ENCODE peak calls at places on chromosome 22, in five cellular contexts. One of them, this sample, is unnamed.

GRCh38 chr22:17074648-17075002 is 10.2 kb upstream of the IL17RA start:
- DNase-seq in SJCRH30: no peak
- DNase-seq in body of pancreas: no peak
- DNase-seq in CD4-positive, alpha-beta memory T cell: no peak
- DNase-seq in stimulated activated CD8-positive, alpha-beta memory T cell treated with anti-CD3 and anti-CD28 coated beads, Interleukin-15, amount 100 ng/mL, for 4 hours: no peak
- DNase-seq in this sample: no peak

GRCh38 chr22:46064966-46065666 is 85.2 kb upstream of the PPARA start:
- DNase-seq in body of pancreas: peak; percentile 65
- DNase-seq in SJCRH30: no peak
- DNase-seq in stimulated activated CD8-positive, alpha-beta memory T cell treated with anti-CD3 and anti-CD28 coated beads, Interleukin-15, amount 100 ng/mL, for 4 hours: no peak
- DNase-seq in CD4-positive, alpha-beta memory T cell: no peak
- DNase-seq in this sample: no peak

GRCh38 chr22:38704568-38705234 is 1.0 kb upstream of the GTPBP1 start:
- DNase-seq in stimulated activated CD8-positive, alpha-beta memory T cell treated with anti-CD3 and anti-CD28 coated beads, Interleukin-15, amount 100 ng/mL, for 4 hours: no peak
- DNase-seq in SJCRH30: peak; percentile 19
- DNase-seq in CD4-positive, alpha-beta memory T cell: no peak
- DNase-seq in body of pancreas: no peak
- DNase-seq in this sample: no peak

GRCh38 chr22:36839356-36840073 is 21.3 kb upstream of the NCF4 start:
- DNase-seq in stimulated activated CD8-positive, alpha-beta memory T cell treated with anti-CD3 and anti-CD28 coated beads, Interleukin-15, amount 100 ng/mL, for 4 hours: no peak
- DNase-seq in CD4-positive, alpha-beta memory T cell: no peak
- DNase-seq in body of pancreas: no peak
- DNase-seq in SJCRH30: no peak
- DNase-seq in this sample: no peak

GRCh38 chr22:43515902-43516301 is 104.1 kb downstream of the MPPED1 start:
- DNase-seq in SJCRH30: no peak
- DNase-seq in stimulated activated CD8-positive, alpha-beta memory T cell treated with anti-CD3 and anti-CD28 coated beads, Interleukin-15, amount 100 ng/mL, for 4 hours: no peak
- DNase-seq in body of pancreas: no peak
- DNase-seq in CD4-positive, alpha-beta memory T cell: no peak
- DNase-seq in this sample: no peak

GRCh38 chr22:24421428-24421931 is 5.9 kb upstream of the ADORA2A start:
- DNase-seq in stimulated activated CD8-positive, alpha-beta memory T cell treated with anti-CD3 and anti-CD28 coated beads, Interleukin-15, amount 100 ng/mL, for 4 hours: no peak
- DNase-seq in SJCRH30: no peak
- DNase-seq in body of pancreas: no peak
- DNase-seq in CD4-positive, alpha-beta memory T cell: peak; percentile 34
- DNase-seq in this sample: no peak

GRCh38 chr22:50308597-50308935 is 1.1 kb upstream of the PLXNB2 start:
- DNase-seq in body of pancreas: peak; percentile 67
- DNase-seq in CD4-positive, alpha-beta memory T cell: no peak
- DNase-seq in stimulated activated CD8-positive, alpha-beta memory T cell treated with anti-CD3 and anti-CD28 coated beads, Interleukin-15, amount 100 ng/mL, for 4 hours: no peak
- DNase-seq in SJCRH30: peak; percentile 91
- DNase-seq in this sample: no peak

GRCh38 chr22:35135165-35135564 is 69.2 kb downstream of the ISX start:
- DNase-seq in stimulated activated CD8-positive, alpha-beta memory T cell treated with anti-CD3 and anti-CD28 coated beads, Interleukin-15, amount 100 ng/mL, for 4 hours: no peak
- DNase-seq in body of pancreas: no peak
- DNase-seq in CD4-positive, alpha-beta memory T cell: no peak
- DNase-seq in SJCRH30: no peak
- DNase-seq in this sample: no peak

GRCh38 chr22:49087163-49087562 is 740.5 kb downstream of the BRD1 start:
- DNase-seq in stimulated activated CD8-positive, alpha-beta memory T cell treated with anti-CD3 and anti-CD28 coated beads, Interleukin-15, amount 100 ng/mL, for 4 hours: no peak
- DNase-seq in body of pancreas: no peak
- DNase-seq in CD4-positive, alpha-beta memory T cell: no peak
- DNase-seq in SJCRH30: no peak
- DNase-seq in this sample: no peak

GRCh38 chr22:17570851-17571631 is 7.7 kb downstream of the SLC25A18 start:
- DNase-seq in body of pancreas: peak; percentile 67
- DNase-seq in stimulated activated CD8-positive, alpha-beta memory T cell treated with anti-CD3 and anti-CD28 coated beads, Interleukin-15, amount 100 ng/mL, for 4 hours: no peak
- DNase-seq in SJCRH30: peak; percentile 62
- DNase-seq in CD4-positive, alpha-beta memory T cell: no peak
- DNase-seq in this sample: no peak

GRCh38 chr22:35230839-35231584 is 26.3 kb upstream of the HMGXB4 start:
- DNase-seq in body of pancreas: no peak
- DNase-seq in CD4-positive, alpha-beta memory T cell: no peak
- DNase-seq in SJCRH30: peak; percentile 62
- DNase-seq in stimulated activated CD8-positive, alpha-beta memory T cell treated with anti-CD3 and anti-CD28 coated beads, Interleukin-15, amount 100 ng/mL, for 4 hours: no peak
- DNase-seq in this sample: peak; percentile 8

GRCh38 chr22:31105282-31105929 is 2.0 kb downstream of the SELENOM start:
- DNase-seq in CD4-positive, alpha-beta memory T cell: no peak
- DNase-seq in body of pancreas: no peak
- DNase-seq in SJCRH30: no peak
- DNase-seq in stimulated activated CD8-positive, alpha-beta memory T cell treated with anti-CD3 and anti-CD28 coated beads, Interleukin-15, amount 100 ng/mL, for 4 hours: no peak
- DNase-seq in this sample: no peak

GRCh38 chr22:23187201-23187600 is 6.9 kb downstream of the BCR start:
- DNase-seq in CD4-positive, alpha-beta memory T cell: no peak
- DNase-seq in body of pancreas: no peak
- DNase-seq in SJCRH30: no peak
- DNase-seq in stimulated activated CD8-positive, alpha-beta memory T cell treated with anti-CD3 and anti-CD28 coated beads, Interleukin-15, amount 100 ng/mL, for 4 hours: no peak
- DNase-seq in this sample: no peak

GRCh38 chr22:22666307-22667091 is 22.1 kb downstream of the GGTLC2 start:
- DNase-seq in body of pancreas: peak; percentile 54
- DNase-seq in SJCRH30: peak; percentile 75
- DNase-seq in stimulated activated CD8-positive, alpha-beta memory T cell treated with anti-CD3 and anti-CD28 coated beads, Interleukin-15, amount 100 ng/mL, for 4 hours: no peak
- DNase-seq in CD4-positive, alpha-beta memory T cell: no peak
- DNase-seq in this sample: peak; percentile 23

GRCh38 chr22:20258584-20259335 is 9.4 kb downstream of the RTN4R start:
- DNase-seq in body of pancreas: no peak
- DNase-seq in SJCRH30: no peak
- DNase-seq in stimulated activated CD8-positive, alpha-beta memory T cell treated with anti-CD3 and anti-CD28 coated beads, Interleukin-15, amount 100 ng/mL, for 4 hours: no peak
- DNase-seq in CD4-positive, alpha-beta memory T cell: no peak
- DNase-seq in this sample: no peak

GRCh38 chr22:38109391-38110000 is 988 bp downstream of the BAIAP2L2 start:
- DNase-seq in body of pancreas: no peak
- DNase-seq in stimulated activated CD8-positive, alpha-beta memory T cell treated with anti-CD3 and anti-CD28 coated beads, Interleukin-15, amount 100 ng/mL, for 4 hours: no peak
- DNase-seq in SJCRH30: no peak
- DNase-seq in CD4-positive, alpha-beta memory T cell: peak; percentile 20
- DNase-seq in this sample: no peak

GRCh38 chr22:32811788-32812187 is 10.3 kb downstream of the TIMP3 start:
- DNase-seq in SJCRH30: no peak
- DNase-seq in stimulated activated CD8-positive, alpha-beta memory T cell treated with anti-CD3 and anti-CD28 coated beads, Interleukin-15, amount 100 ng/mL, for 4 hours: no peak
- DNase-seq in CD4-positive, alpha-beta memory T cell: no peak
- DNase-seq in body of pancreas: no peak
- DNase-seq in this sample: no peak

GRCh38 chr22:17782621-17783020 is 8.4 kb upstream of the BID start:
- DNase-seq in body of pancreas: no peak
- DNase-seq in stimulated activated CD8-positive, alpha-beta memory T cell treated with anti-CD3 and anti-CD28 coated beads, Interleukin-15, amount 100 ng/mL, for 4 hours: no peak
- DNase-seq in CD4-positive, alpha-beta memory T cell: no peak
- DNase-seq in SJCRH30: no peak
- DNase-seq in this sample: no peak

GRCh38 chr22:19177164-19178064 is 1.1 kb downstream of the SLC25A1 start:
- DNase-seq in CD4-positive, alpha-beta memory T cell: no peak
- DNase-seq in body of pancreas: no peak
- DNase-seq in stimulated activated CD8-positive, alpha-beta memory T cell treated with anti-CD3 and anti-CD28 coated beads, Interleukin-15, amount 100 ng/mL, for 4 hours: no peak
- DNase-seq in SJCRH30: no peak
- DNase-seq in this sample: no peak

GRCh38 chr22:46234851-46235437 is 15.1 kb downstream of the CDPF1 start:
- DNase-seq in SJCRH30: no peak
- DNase-seq in CD4-positive, alpha-beta memory T cell: no peak
- DNase-seq in stimulated activated CD8-positive, alpha-beta memory T cell treated with anti-CD3 and anti-CD28 coated beads, Interleukin-15, amount 100 ng/mL, for 4 hours: no peak
- DNase-seq in body of pancreas: no peak
- DNase-seq in this sample: no peak

GRCh38 chr22:50473855-50474671 is 772 bp downstream of the SBF1 start:
- DNase-seq in body of pancreas: peak; percentile 61
- DNase-seq in SJCRH30: peak; percentile 57
- DNase-seq in stimulated activated CD8-positive, alpha-beta memory T cell treated with anti-CD3 and anti-CD28 coated beads, Interleukin-15, amount 100 ng/mL, for 4 hours: no peak
- DNase-seq in CD4-positive, alpha-beta memory T cell: no peak
- DNase-seq in this sample: peak; percentile 60

GRCh38 chr22:19059481-19060278 is 62.5 kb downstream of the DGCR2 start:
- DNase-seq in body of pancreas: peak; percentile 14
- DNase-seq in SJCRH30: no peak
- DNase-seq in CD4-positive, alpha-beta memory T cell: no peak
- DNase-seq in stimulated activated CD8-positive, alpha-beta memory T cell treated with anti-CD3 and anti-CD28 coated beads, Interleukin-15, amount 100 ng/mL, for 4 hours: no peak
- DNase-seq in this sample: no peak

GRCh38 chr22:32723632-32724031 is 77.9 kb upstream of the TIMP3 start:
- DNase-seq in SJCRH30: peak; percentile 84
- DNase-seq in stimulated activated CD8-positive, alpha-beta memory T cell treated with anti-CD3 and anti-CD28 coated beads, Interleukin-15, amount 100 ng/mL, for 4 hours: no peak
- DNase-seq in body of pancreas: peak; percentile 31
- DNase-seq in CD4-positive, alpha-beta memory T cell: peak; percentile 19
- DNase-seq in this sample: peak; percentile 56

GRCh38 chr22:43110444-43110926 is at the start of gene BIK:
- DNase-seq in SJCRH30: peak; percentile 57
- DNase-seq in stimulated activated CD8-positive, alpha-beta memory T cell treated with anti-CD3 and anti-CD28 coated beads, Interleukin-15, amount 100 ng/mL, for 4 hours: no peak
- DNase-seq in CD4-positive, alpha-beta memory T cell: peak; percentile 34
- DNase-seq in body of pancreas: peak; percentile 52
- DNase-seq in this sample: peak; percentile 24

GRCh38 chr22:47586946-47587345 is 824.5 kb downstream of the TBC1D22A start:
- DNase-seq in SJCRH30: no peak
- DNase-seq in CD4-positive, alpha-beta memory T cell: no peak
- DNase-seq in stimulated activated CD8-positive, alpha-beta memory T cell treated with anti-CD3 and anti-CD28 coated beads, Interleukin-15, amount 100 ng/mL, for 4 hours: no peak
- DNase-seq in body of pancreas: no peak
- DNase-seq in this sample: no peak

This sample was measured in activated naive CD8-positive, alpha-beta T cell treated with anti-CD3 and anti-CD28 coated beads for 36 hours.